ENCODE peak calls at places on chromosomes 13 and 19, in seven cellular contexts. V is iPS-NIHi11; T is astrocyte of the hippocampus; Y is CD8-positive, alpha-beta memory T cell; R is left ventricle myocardium superior; C is C1 segment of cervical spinal cord; E is foreskin fibroblast. U is an unnamed sample.

GRCh38 chr19:35712529-35712909 is 5.3 kb upstream of the KMT2B start:
- DNase-seq in V (no peak), T (no peak), Y (no peak), R (no peak), C (no peak), E (no peak), U (no peak)

GRCh38 chr13:93635687-93636086 is 409.1 kb downstream of the GPC6 start:
- DNase-seq in V (no peak), T (peak; percentile 34), Y (no peak), R (no peak), C (no peak), E (peak; percentile 74), U (peak; percentile 1)

GRCh38 chr19:4208385-4209094 is 20.8 kb upstream of the EBI3 start:
- DNase-seq in V (peak; percentile 57), T (peak; percentile 61), Y (no peak), R (no peak), C (no peak), E (no peak), U (peak; percentile 40)

GRCh38 chr13:95931300-95932025 is 121.7 kb downstream of the UGGT2 start:
- DNase-seq in V (no peak), T (no peak), Y (no peak), R (no peak), C (no peak), E (no peak), U (no peak)

GRCh38 chr19:35073516-35073915 is 32.0 kb downstream of the HPN start:
- DNase-seq in V (no peak), T (no peak), Y (no peak), R (no peak), C (no peak), E (no peak), U (no peak)

GRCh38 chr19:34316741-34317241 is 48.2 kb upstream of the GPI start:
- DNase-seq in V (no peak), T (no peak), Y (no peak), R (no peak), C (no peak), E (peak; percentile 52), U (peak; percentile 41)

GRCh38 chr19:15516363-15516762 is 8.0 kb downstream of the CYP4F22 start:
- DNase-seq in V (no peak), T (no peak), Y (no peak), R (no peak), C (no peak), E (no peak), U (no peak)

GRCh38 chr13:42699922-42700321 is 81.5 kb upstream of the FAM216B start:
- DNase-seq in V (no peak), T (no peak), Y (no peak), R (no peak), C (no peak), E (no peak), U (no peak)

GRCh38 chr13:56247692-56248091 is 893.0 kb upstream of the PRR20A start:
- DNase-seq in V (no peak), T (no peak), Y (no peak), R (no peak), C (no peak), E (no peak), U (no peak)

GRCh38 chr19:50912727-50913716 is 1.8 kb upstream of the KLK4 start:
- DNase-seq in V (no peak), T (peak; percentile 10), Y (no peak), R (no peak), C (no peak), E (no peak), U (no peak)

GRCh38 chr19:17329061-17329767 is 5.4 kb downstream of the ANO8 start:
- DNase-seq in V (peak; percentile 38), T (no peak), Y (no peak), R (no peak), C (no peak), E (no peak), U (no peak)

GRCh38 chr13:59452189-59452588 is 711.5 kb downstream of the DIAPH3 start:
- DNase-seq in V (no peak), T (no peak), Y (no peak), R (no peak), C (no peak), E (no peak), U (no peak)

GRCh38 chr19:6481541-6482342 is at the start of gene DENND1C:
- DNase-seq in V (peak; percentile 62), T (no peak), Y (peak; percentile 60), R (peak; percentile 56), C (peak; percentile 23), E (no peak), U (no peak)

GRCh38 chr19:3604227-3604986 is 2.3 kb downstream of the TBXA2R start:
- DNase-seq in V (no peak), T (no peak), Y (no peak), R (no peak), C (no peak), E (no peak), U (no peak)

GRCh38 chr19:14150041-14150769 is 13.8 kb upstream of the ASF1B start:
- DNase-seq in V (peak; percentile 53), T (no peak), Y (no peak), R (no peak), C (no peak), E (no peak), U (no peak)

GRCh38 chr13:75418997-75419396 is 63.0 kb downstream of the TBC1D4 start:
- DNase-seq in V (no peak), T (no peak), Y (no peak), R (no peak), C (no peak), E (no peak), U (peak; percentile 34)

GRCh38 chr19:54469496-54469934 is 3.6 kb downstream of the CDC42EP5 start:
- DNase-seq in V (no peak), T (no peak), Y (no peak), R (peak; percentile 77), C (no peak), E (no peak), U (no peak)

GRCh38 chr19:14439014-14439413 is 5.9 kb downstream of the PKN1 start:
- DNase-seq in V (no peak), T (no peak), Y (no peak), R (no peak), C (no peak), E (no peak), U (no peak)

GRCh38 chr13:49062297-49062896 is 86.7 kb downstream of the FNDC3A start:
- DNase-seq in V (no peak), T (no peak), Y (no peak), R (no peak), C (no peak), E (no peak), U (no peak)

GRCh38 chr13:94601446-94602431 is at the start of gene GPR180:
- DNase-seq in V (peak; percentile 95), T (peak; percentile 100), Y (peak; percentile 92), R (peak; percentile 98), C (peak; percentile 92), E (peak; percentile 100), U (peak; percentile 99)

GRCh38 chr13:91111476-91112190 is 235.9 kb upstream of the MIR17HG start:
- DNase-seq in V (no peak), T (no peak), Y (no peak), R (no peak), C (no peak), E (no peak), U (no peak)

GRCh38 chr13:33931397-33931987 is 113.5 kb downstream of the RFC3 start:
- DNase-seq in V (peak; percentile 45), T (peak; percentile 77), Y (no peak), R (no peak), C (no peak), E (peak; percentile 42), U (peak; percentile 63)

GRCh38 chr19:7257148-7258041 is 36.8 kb downstream of the INSR start:
- DNase-seq in V (no peak), T (peak; percentile 77), Y (no peak), R (no peak), C (no peak), E (no peak), U (no peak)

GRCh38 chr19:56348289-56348877 is 33.7 kb upstream of the ZSCAN5A start:
- DNase-seq in V (no peak), T (no peak), Y (no peak), R (no peak), C (no peak), E (no peak), U (peak; percentile 13)

GRCh38 chr13:113840541-113841354 is 23.1 kb downstream of the GAS6 start:
- DNase-seq in V (no peak), T (no peak), Y (no peak), R (peak; percentile 37), C (peak; percentile 68), E (no peak), U (no peak)

GRCh38 chr13:110352735-110353134 is 45.7 kb downstream of the COL4A2 start:
- DNase-seq in V (peak; percentile 70), T (no peak), Y (no peak), R (no peak), C (no peak), E (no peak), U (no peak)

GRCh38 chr19:12720851-12721655 is 2.7 kb downstream of the TNPO2 start:
- DNase-seq in V (no peak), T (peak; percentile 45), Y (no peak), R (peak; percentile 59), C (no peak), E (peak; percentile 10), U (no peak)

GRCh38 chr13:105979586-105979985 is 555.9 kb downstream of the EFNB2 start:
- DNase-seq in V (no peak), T (peak; percentile 16), Y (no peak), R (no peak), C (no peak), E (no peak), U (no peak)

GRCh38 chr13:33279898-33280549 is 5.5 kb downstream of the STARD13 start:
- DNase-seq in V (no peak), T (peak; percentile 92), Y (no peak), R (no peak), C (no peak), E (peak; percentile 80), U (peak; percentile 88)